ENCODE peak calls at places on chromosomes 16 and 17, in seven cellular contexts. O is IMR-90, V is AG09309, T is HFF-Myc, A is Peyer's patch, I is A673, C is HCT116. M is an unnamed sample.

GRCh38 chr16:31693733-31694132 is 166.0 kb downstream of the AHSP start:
- DNase-seq in A (no peak), V (no peak), O (no peak), I (no peak), T (no peak), C (no peak), M (no peak)

GRCh38 chr16:85648782-85649181 is 35.7 kb downstream of the GSE1 start:
- DNase-seq in V (no peak), I (no peak), A (no peak), O (peak), C (no peak), T (no peak), M (no peak)

GRCh38 chr17:19247423-19247822 is 10.3 kb downstream of the EPN2 start:
- DNase-seq in T (no peak), O (no peak), C (no peak), I (no peak), A (no peak), V (no peak), M (no peak)

GRCh38 chr17:58918072-58918471 is 162.4 kb downstream of the PPM1E start:
- DNase-seq in O (no peak), A (no peak), V (no peak), C (no peak), I (peak), T (no peak), M (no peak)

GRCh38 chr16:31519746-31520145 is 8.0 kb upstream of the AHSP start:
- DNase-seq in V (no peak), O (no peak), C (no peak), I (no peak), A (no peak), T (no peak), M (no peak)

GRCh38 chr16:80969114-80969484 is 37.6 kb downstream of the CMC2 start:
- DNase-seq in T (no peak), I (no peak), C (no peak), A (no peak), V (no peak), O (no peak), M (no peak)

GRCh38 chr16:11328172-11329079 is 16.8 kb upstream of the RMI2 start:
- DNase-seq in A (peak), I (peak), V (peak), O (peak), T (peak), C (peak), M (peak)

GRCh38 chr16:48052731-48053130 is 103.1 kb downstream of the ABCC12 start:
- DNase-seq in V (no peak), O (no peak), T (no peak), C (no peak), I (no peak), A (no peak), M (no peak)

GRCh38 chr17:60390881-60391418 is 983 bp downstream of the USP32 start:
- DNase-seq in I (peak), O (peak), C (no peak), T (no peak), V (no peak), A (peak), M (no peak)

GRCh38 chr16:30996324-30996999 is 11.5 kb downstream of the HSD3B7 start:
- DNase-seq in V (no peak), O (no peak), I (no peak), A (no peak), C (no peak), T (no peak), M (peak)

GRCh38 chr17:74380959-74381808 is 13.9 kb downstream of the GPR142 start:
- DNase-seq in O (no peak), I (no peak), C (no peak), T (no peak), V (no peak), A (no peak), M (no peak)

GRCh38 chr16:66529475-66529874 is 20.4 kb downstream of the TK2 start:
- DNase-seq in C (no peak), T (no peak), O (no peak), V (no peak), I (no peak), A (no peak), M (no peak)

GRCh38 chr17:171871-172270 is 9.6 kb downstream of the DOC2B start:
- DNase-seq in V (no peak), A (no peak), C (no peak), O (no peak), I (no peak), T (no peak), M (no peak)

GRCh38 chr16:81465375-81465943 is 20.9 kb downstream of the CMIP start:
- DNase-seq in C (no peak), I (no peak), A (no peak), O (no peak), T (no peak), V (no peak), M (no peak)

GRCh38 chr16:58444265-58444664 is 52.0 kb downstream of the GINS3 start:
- DNase-seq in T (no peak), I (no peak), C (no peak), O (no peak), A (no peak), V (no peak), M (no peak)

GRCh38 chr17:19364699-19365498 is 2.4 kb upstream of the B9D1 start:
- DNase-seq in T (no peak), A (no peak), I (no peak), C (no peak), V (no peak), O (no peak), M (no peak)

GRCh38 chr17:72171703-72172670 is 51.2 kb downstream of the SOX9 start:
- DNase-seq in O (no peak), A (no peak), I (no peak), V (no peak), T (no peak), C (no peak), M (no peak)

GRCh38 chr16:70694088-70694487 is 8.2 kb upstream of the MTSS2 start:
- DNase-seq in O (peak), V (no peak), T (peak), I (no peak), C (no peak), A (no peak), M (peak)

GRCh38 chr16:57143125-57143965 is 42.5 kb downstream of the PSME3IP1 start:
- DNase-seq in I (no peak), O (no peak), A (no peak), V (no peak), T (no peak), C (no peak), M (no peak)

GRCh38 chr16:89133457-89134127 is 38.0 kb upstream of the CDH15 start:
- DNase-seq in C (no peak), V (no peak), T (no peak), O (no peak), A (no peak), I (no peak), M (no peak)

GRCh38 chr16:73966851-73967250 is 329.8 kb upstream of the PSMD7 start:
- DNase-seq in V (no peak), O (no peak), I (peak), T (no peak), A (no peak), C (no peak), M (no peak)

GRCh38 chr16:85019659-85020245 is 7.8 kb upstream of the KIAA0513 start:
- DNase-seq in V (no peak), T (no peak), C (no peak), A (no peak), I (no peak), O (no peak), M (no peak)

GRCh38 chr16:84832488-84833141 is 12.8 kb downstream of the CRISPLD2 start:
- DNase-seq in T (peak), I (no peak), V (peak), O (peak), C (no peak), A (peak), M (no peak)

GRCh38 chr17:32277284-32277683 is 11.7 kb downstream of the RHBDL3 start:
- DNase-seq in T (no peak), I (no peak), A (no peak), C (no peak), O (peak), V (no peak), M (no peak)

GRCh38 chr16:25027281-25027680 is 12.1 kb upstream of the ARHGAP17 start:
- DNase-seq in A (no peak), T (no peak), O (no peak), C (no peak), V (no peak), I (no peak), M (no peak)

GRCh38 chr16:180921-181667 is 835 bp downstream of the HBQ1 start:
- DNase-seq in C (peak), I (peak), T (no peak), A (peak), V (no peak), O (peak), M (peak)

GRCh38 chr16:3259097-3259496 is 2.7 kb upstream of the MEFV start:
- DNase-seq in A (no peak), T (no peak), V (peak), C (no peak), O (no peak), I (no peak), M (no peak)

GRCh38 chr17:17855976-17856375 is 19.2 kb upstream of the SREBF1 start:
- DNase-seq in T (no peak), O (no peak), C (no peak), I (no peak), V (no peak), A (no peak), M (no peak)

GRCh38 chr17:10022416-10022815 is 117.3 kb upstream of the RCVRN start:
- DNase-seq in I (no peak), T (no peak), A (no peak), C (no peak), V (no peak), O (no peak), M (no peak)

GRCh38 chr17:17354560-17355357 is 51.6 kb downstream of the NT5M start:
- DNase-seq in T (no peak), A (peak), C (peak), V (no peak), O (peak), I (peak), M (peak)

GRCh38 chr16:57735755-57736418 is at the start of gene KATNB1:
- DNase-seq in A (peak), C (no peak), O (no peak), V (no peak), I (no peak), T (no peak), M (peak)

GRCh38 chr17:16349461-16349860 is 3.8 kb downstream of the CENPV start:
- DNase-seq in I (no peak), O (no peak), A (no peak), T (no peak), V (no peak), C (no peak), M (no peak)

GRCh38 chr17:36198831-36199465 is 2.4 kb upstream of the CCL3L1 start:
- DNase-seq in T (no peak), V (no peak), I (no peak), O (no peak), C (no peak), A (no peak), M (no peak)

GRCh38 chr16:2919511-2920255 is 8.0 kb downstream of the FLYWCH1 start:
- DNase-seq in A (peak), I (peak), V (peak), O (peak), C (peak), T (peak), M (no peak)

GRCh38 chr16:31087481-31087880 is 1.3 kb downstream of the PRSS53 start:
- DNase-seq in A (no peak), T (no peak), I (no peak), C (no peak), O (no peak), V (no peak), M (no peak)

GRCh38 chr17:15171433-15172047 is 93.6 kb downstream of the PMP22 start:
- DNase-seq in I (peak), V (peak), T (peak), A (no peak), O (peak), C (peak), M (peak)

GRCh38 chr16:12061336-12062055 is 85.0 kb downstream of the SNX29 start:
- DNase-seq in V (no peak), O (peak), I (no peak), A (no peak), C (no peak), T (no peak), M (no peak)

GRCh38 chr16:15946257-15947044 is 3.0 kb upstream of the ABCC1 start:
- DNase-seq in A (no peak), V (peak), O (peak), T (peak), I (peak), C (no peak), M (no peak)
- H3K4me3 ChIP-seq in A (no peak), V (no peak), O (no peak), T (no peak), I (no peak), C (no peak), M (no peak)

DNA sequence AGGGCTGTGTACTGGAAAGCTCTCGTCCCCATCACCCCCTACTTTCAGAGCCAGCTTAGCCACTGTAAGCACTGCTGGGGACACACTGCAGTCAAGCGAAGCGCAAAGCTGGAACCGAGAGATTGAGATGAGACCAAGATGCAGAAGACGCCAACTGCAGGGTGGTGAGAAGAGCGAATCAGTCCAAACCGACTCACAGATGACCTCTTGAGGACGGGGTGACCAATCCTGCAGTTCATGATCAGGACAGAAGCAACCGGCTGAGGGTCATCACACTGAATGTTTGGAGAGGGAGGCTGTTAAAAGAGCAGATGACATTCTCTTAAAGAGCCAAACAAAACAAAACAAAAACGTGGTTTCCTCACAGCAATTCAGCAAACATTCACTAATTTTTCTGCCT is 8.5 kb downstream of the HASPIN start:
- DNase-seq in A (peak), V (no peak), I (no peak), O (peak), C (no peak), T (no peak), M (no peak)
- TF ChIP-seq CTCF in A (no peak), V (no peak), I (no peak), O (no peak), C (no peak), T (no peak), M (no peak)

DNA sequence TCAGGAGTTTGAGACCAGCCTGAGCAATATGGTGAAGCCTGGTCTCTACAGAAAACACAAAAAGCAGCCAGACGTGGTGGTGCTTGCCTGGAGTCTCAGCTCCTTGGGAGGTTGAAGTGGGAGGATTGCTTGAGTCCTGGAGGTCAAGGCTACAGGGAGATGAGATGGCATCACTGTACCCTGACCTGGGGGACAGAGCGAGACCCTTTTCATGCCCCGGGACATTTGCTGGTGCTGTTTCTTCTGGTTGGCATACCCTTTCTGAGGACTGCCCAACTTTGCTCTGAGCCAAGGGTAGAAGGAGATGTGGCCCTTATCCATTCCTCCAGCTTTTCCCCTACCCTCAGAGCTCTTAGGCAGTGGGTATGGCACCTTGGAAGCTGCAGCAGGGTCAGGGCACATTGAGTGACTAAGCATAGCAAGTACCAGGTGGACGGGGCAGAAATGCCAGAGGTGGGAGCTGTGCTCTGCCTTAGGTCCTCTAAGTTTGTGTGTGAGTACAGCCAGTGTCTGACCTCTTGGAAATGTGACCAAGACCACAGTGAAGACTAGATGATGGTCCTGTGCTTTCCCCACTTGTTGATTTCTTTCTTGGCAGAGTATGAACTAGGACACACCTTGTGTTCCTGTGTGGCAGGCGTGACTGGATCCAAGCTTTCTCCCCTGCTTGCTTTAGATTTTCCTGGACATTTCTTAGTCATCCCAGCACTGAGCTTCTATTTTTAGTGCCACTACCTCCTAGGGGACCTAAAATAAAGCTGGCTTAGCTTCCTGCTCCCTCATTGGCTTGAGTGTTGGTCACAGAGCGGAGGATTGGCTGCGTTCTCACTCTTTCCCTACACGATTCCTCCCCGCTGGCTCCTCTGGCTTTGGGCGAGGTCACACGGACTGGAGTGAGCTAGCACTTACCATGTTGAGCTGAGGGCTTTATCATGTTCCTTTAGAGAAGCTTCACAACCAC is 9.9 kb upstream of the EDC4 start:
- DNase-seq in I (no peak), V (no peak), C (no peak), A (no peak), O (peak), T (no peak), M (no peak)
- H3K4me3 ChIP-seq in I (no peak), V (no peak), C (no peak), A (no peak), O (no peak), T (no peak), M (no peak)

DNA sequence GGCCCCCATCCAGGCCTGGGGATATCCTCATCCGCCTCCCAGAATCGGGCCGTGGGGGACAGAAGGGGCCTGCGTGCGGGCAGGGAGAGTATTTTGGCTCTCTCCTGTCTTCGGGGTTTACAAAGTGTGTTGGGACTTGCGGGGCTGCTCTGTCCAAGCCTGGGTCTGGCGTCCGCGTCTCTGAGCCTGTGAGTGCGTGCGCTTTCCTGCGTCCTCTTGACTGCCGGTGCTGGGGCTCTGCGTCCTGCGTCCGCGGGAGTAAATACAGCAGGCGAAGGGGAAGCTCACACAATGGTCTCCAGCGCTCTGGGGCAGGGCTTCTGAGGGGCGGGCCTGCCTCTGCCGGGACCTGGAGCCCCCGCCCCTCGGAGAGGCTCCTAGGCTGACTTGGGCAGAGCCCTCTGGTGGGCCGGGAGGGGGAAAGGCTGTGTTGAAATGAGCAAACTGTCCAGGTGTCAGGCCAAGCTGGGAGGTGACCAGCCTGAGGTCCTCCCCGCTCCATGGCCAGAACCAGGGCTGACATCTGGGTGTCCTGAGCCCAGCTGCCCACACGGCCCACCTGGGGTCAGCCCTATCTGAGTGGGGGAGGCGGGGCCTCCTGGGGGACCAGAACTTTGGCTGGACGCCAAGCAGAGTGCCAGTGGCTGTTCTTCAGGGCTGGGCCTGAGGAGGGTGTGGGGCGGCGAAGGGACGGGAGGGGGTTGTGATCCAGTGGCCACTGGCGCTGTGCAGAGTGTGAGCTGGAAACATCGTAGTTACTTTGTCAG is 233.6 kb downstream of the SEC14L1 start:
- DNase-seq in I (peak), V (no peak), T (no peak), C (no peak), O (peak), A (peak), M (no peak)
- TF ChIP-seq CTCF in I (peak), V (peak), T (peak), C (no peak), O (peak), A (no peak), M (no peak)

GRCh38 chr16:69097425-69097824 is 8.0 kb upstream of the HAS3 start:
- DNase-seq in V (no peak), A (no peak), O (no peak), I (no peak), C (no peak), T (no peak), M (no peak)

GRCh38 chr16:69095179-69095578 is 10.3 kb upstream of the HAS3 start:
- DNase-seq in V (no peak), A (no peak), C (no peak), T (no peak), I (no peak), O (no peak), M (no peak)

GRCh38 chr16:69105501-69106361 is at the start of gene HAS3:
- DNase-seq in V (peak), A (no peak), O (peak), T (no peak), I (peak), C (peak), M (peak)

DNA sequence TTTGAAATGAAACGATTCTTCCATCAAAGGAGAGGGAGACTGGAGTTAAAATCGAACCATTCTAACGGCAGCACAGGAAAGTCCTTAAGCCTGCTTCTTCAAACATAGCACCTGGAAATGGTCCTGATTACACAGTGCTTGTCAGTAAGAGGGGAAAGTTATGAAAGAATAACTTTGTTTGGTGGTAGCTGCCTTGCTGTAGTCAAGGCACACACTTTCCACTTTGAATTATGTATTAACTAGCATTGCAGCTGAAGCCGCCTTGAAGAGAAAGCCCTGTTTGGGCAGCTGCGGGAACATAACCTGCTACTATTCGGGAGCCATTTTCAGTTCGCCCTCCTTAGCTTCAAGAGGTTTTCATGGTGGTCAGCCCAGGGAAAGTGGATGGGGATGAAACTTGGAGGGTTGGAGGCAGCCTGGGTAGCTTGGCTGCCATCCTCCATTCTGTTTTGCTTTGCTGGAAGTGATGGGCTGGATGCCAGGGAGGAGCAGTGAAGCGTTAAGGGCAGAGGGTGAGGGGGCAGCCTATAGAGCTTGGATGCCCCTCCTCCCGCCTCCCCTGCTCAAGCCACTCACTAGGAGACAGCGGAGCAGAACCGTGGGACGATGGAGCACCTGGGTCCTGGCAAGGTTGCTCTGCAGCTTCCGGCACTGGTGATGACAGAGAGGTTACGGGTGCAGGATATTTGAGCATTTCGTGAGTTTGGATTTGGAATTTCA is 5.2 kb upstream of the HAS3 start:
- DNase-seq in I (no peak), C (no peak), V (no peak), A (no peak), T (no peak), O (no peak), M (no peak)
- H3K4me3 ChIP-seq in I (no peak), C (no peak), V (no peak), A (no peak), T (no peak), O (no peak), M (no peak)